ENCODE peak calls at places on chromosomes 7 and 10, in seven cellular contexts. One of them, this sample, is unnamed.

GRCh38 chr10:78552261-78552811 is 516.4 kb upstream of the ZMIZ1 start:
- DNase-seq in T-helper 2 cell: no peak
- DNase-seq in fibroblast of villous mesenchyme: no peak
- DNase-seq in NCI-H1092 treated with DMSO at 0.1 percent for 48 hours: no peak
- DNase-seq in germinal center: no peak
- DNase-seq in A549: no peak
- DNase-seq in retina: no peak
- DNase-seq in this sample: no peak

GRCh38 chr10:34696423-34696822 is 118.7 kb downstream of the PARD3 start:
- DNase-seq in retina: no peak
- DNase-seq in A549: peak
- DNase-seq in T-helper 2 cell: no peak
- DNase-seq in fibroblast of villous mesenchyme: peak
- DNase-seq in NCI-H1092 treated with DMSO at 0.1 percent for 48 hours: no peak
- DNase-seq in germinal center: no peak
- DNase-seq in this sample: no peak

GRCh38 chr7:157568785-157569584 is 232.2 kb downstream of the DNAJB6 start:
- DNase-seq in T-helper 2 cell: peak
- DNase-seq in A549: no peak
- DNase-seq in retina: peak
- DNase-seq in fibroblast of villous mesenchyme: peak
- DNase-seq in NCI-H1092 treated with DMSO at 0.1 percent for 48 hours: peak
- DNase-seq in germinal center: peak
- DNase-seq in this sample: peak

GRCh38 chr7:159008417-159008816 is 136.2 kb downstream of the VIPR2 start:
- DNase-seq in T-helper 2 cell: no peak
- DNase-seq in fibroblast of villous mesenchyme: no peak
- DNase-seq in germinal center: no peak
- DNase-seq in retina: no peak
- DNase-seq in A549: no peak
- DNase-seq in NCI-H1092 treated with DMSO at 0.1 percent for 48 hours: no peak
- DNase-seq in this sample: no peak

GRCh38 chr7:139991267-139991666 is 71.5 kb downstream of the PARP12 start:
- DNase-seq in fibroblast of villous mesenchyme: no peak
- DNase-seq in T-helper 2 cell: no peak
- DNase-seq in A549: no peak
- DNase-seq in retina: no peak
- DNase-seq in NCI-H1092 treated with DMSO at 0.1 percent for 48 hours: no peak
- DNase-seq in germinal center: no peak
- DNase-seq in this sample: no peak

GRCh38 chr10:22320591-22321155 is at the start of gene BMI1:
- DNase-seq in germinal center: peak
- DNase-seq in A549: peak
- DNase-seq in NCI-H1092 treated with DMSO at 0.1 percent for 48 hours: peak
- DNase-seq in retina: peak
- DNase-seq in T-helper 2 cell: peak
- DNase-seq in fibroblast of villous mesenchyme: peak
- DNase-seq in this sample: peak

GRCh38 chr7:5396999-5397656 is 26.5 kb downstream of the TNRC18 start:
- DNase-seq in retina: no peak
- DNase-seq in A549: peak
- DNase-seq in germinal center: peak
- DNase-seq in T-helper 2 cell: peak
- DNase-seq in fibroblast of villous mesenchyme: peak
- DNase-seq in NCI-H1092 treated with DMSO at 0.1 percent for 48 hours: no peak
- DNase-seq in this sample: no peak

GRCh38 chr7:31663072-31663471 is 23.9 kb upstream of the PPP1R17 start:
- DNase-seq in A549: peak
- DNase-seq in germinal center: no peak
- DNase-seq in fibroblast of villous mesenchyme: no peak
- DNase-seq in T-helper 2 cell: no peak
- DNase-seq in NCI-H1092 treated with DMSO at 0.1 percent for 48 hours: no peak
- DNase-seq in retina: no peak
- DNase-seq in this sample: peak

GRCh38 chr7:144997516-144997915 is 161.7 kb upstream of the TPK1 start:
- DNase-seq in fibroblast of villous mesenchyme: no peak
- DNase-seq in retina: no peak
- DNase-seq in A549: no peak
- DNase-seq in T-helper 2 cell: no peak
- DNase-seq in germinal center: no peak
- DNase-seq in NCI-H1092 treated with DMSO at 0.1 percent for 48 hours: no peak
- DNase-seq in this sample: no peak

GRCh38 chr7:23930312-23930711 is 220.3 kb downstream of the STK31 start:
- DNase-seq in germinal center: no peak
- DNase-seq in retina: no peak
- DNase-seq in fibroblast of villous mesenchyme: no peak
- DNase-seq in T-helper 2 cell: no peak
- DNase-seq in A549: no peak
- DNase-seq in NCI-H1092 treated with DMSO at 0.1 percent for 48 hours: no peak
- DNase-seq in this sample: no peak

GRCh38 chr7:133650067-133650466 is 397.2 kb downstream of the EXOC4 start:
- DNase-seq in retina: no peak
- DNase-seq in germinal center: no peak
- DNase-seq in fibroblast of villous mesenchyme: peak
- DNase-seq in T-helper 2 cell: no peak
- DNase-seq in NCI-H1092 treated with DMSO at 0.1 percent for 48 hours: no peak
- DNase-seq in A549: no peak
- DNase-seq in this sample: no peak

GRCh38 chr7:129122751-129123516 is 21.6 kb upstream of the TSPAN33 start:
- DNase-seq in NCI-H1092 treated with DMSO at 0.1 percent for 48 hours: no peak
- DNase-seq in T-helper 2 cell: no peak
- DNase-seq in A549: no peak
- DNase-seq in fibroblast of villous mesenchyme: no peak
- DNase-seq in retina: no peak
- DNase-seq in germinal center: no peak
- DNase-seq in this sample: no peak

GRCh38 chr10:57593983-57594573 is 673.6 kb downstream of the IPMK start:
- DNase-seq in fibroblast of villous mesenchyme: no peak
- DNase-seq in NCI-H1092 treated with DMSO at 0.1 percent for 48 hours: no peak
- DNase-seq in A549: no peak
- DNase-seq in germinal center: no peak
- DNase-seq in retina: no peak
- DNase-seq in T-helper 2 cell: no peak
- DNase-seq in this sample: no peak

GRCh38 chr7:40717242-40717641 is 582.4 kb downstream of the SUGCT start:
- DNase-seq in fibroblast of villous mesenchyme: peak
- DNase-seq in NCI-H1092 treated with DMSO at 0.1 percent for 48 hours: no peak
- DNase-seq in T-helper 2 cell: no peak
- DNase-seq in retina: peak
- DNase-seq in germinal center: no peak
- DNase-seq in A549: peak
- DNase-seq in this sample: peak

GRCh38 chr7:140196361-140197217 is 19.8 kb upstream of the KDM7A start:
- DNase-seq in NCI-H1092 treated with DMSO at 0.1 percent for 48 hours: no peak
- DNase-seq in retina: no peak
- DNase-seq in germinal center: no peak
- DNase-seq in fibroblast of villous mesenchyme: peak
- DNase-seq in A549: no peak
- DNase-seq in T-helper 2 cell: no peak
- DNase-seq in this sample: no peak

GRCh38 chr7:95011156-95011928 is 103.9 kb downstream of the PPP1R9A start:
- DNase-seq in A549: peak
- DNase-seq in T-helper 2 cell: no peak
- DNase-seq in germinal center: no peak
- DNase-seq in retina: no peak
- DNase-seq in NCI-H1092 treated with DMSO at 0.1 percent for 48 hours: no peak
- DNase-seq in fibroblast of villous mesenchyme: no peak
- DNase-seq in this sample: no peak

GRCh38 chr7:75740846-75741497 is 2.2 kb upstream of the HIP1 start:
- DNase-seq in retina: no peak
- DNase-seq in A549: peak
- DNase-seq in fibroblast of villous mesenchyme: no peak
- DNase-seq in T-helper 2 cell: no peak
- DNase-seq in germinal center: peak
- DNase-seq in NCI-H1092 treated with DMSO at 0.1 percent for 48 hours: no peak
- DNase-seq in this sample: peak

GRCh38 chr10:3714957-3715356 is 70.1 kb downstream of the KLF6 start:
- DNase-seq in NCI-H1092 treated with DMSO at 0.1 percent for 48 hours: no peak
- DNase-seq in germinal center: no peak
- DNase-seq in fibroblast of villous mesenchyme: no peak
- DNase-seq in T-helper 2 cell: no peak
- DNase-seq in A549: no peak
- DNase-seq in retina: no peak
- DNase-seq in this sample: no peak

GRCh38 chr7:157603716-157604115 is 266.9 kb downstream of the DNAJB6 start:
- DNase-seq in T-helper 2 cell: no peak
- DNase-seq in fibroblast of villous mesenchyme: no peak
- DNase-seq in NCI-H1092 treated with DMSO at 0.1 percent for 48 hours: no peak
- DNase-seq in germinal center: no peak
- DNase-seq in A549: no peak
- DNase-seq in retina: no peak
- DNase-seq in this sample: no peak

GRCh38 chr7:15836041-15836440 is 149.6 kb upstream of the MEOX2 start:
- DNase-seq in fibroblast of villous mesenchyme: no peak
- DNase-seq in retina: no peak
- DNase-seq in T-helper 2 cell: no peak
- DNase-seq in NCI-H1092 treated with DMSO at 0.1 percent for 48 hours: no peak
- DNase-seq in germinal center: no peak
- DNase-seq in A549: no peak
- DNase-seq in this sample: no peak

GRCh38 chr7:25029075-25029474 is 49.1 kb upstream of the OSBPL3 start:
- DNase-seq in retina: peak
- DNase-seq in T-helper 2 cell: no peak
- DNase-seq in fibroblast of villous mesenchyme: no peak
- DNase-seq in A549: no peak
- DNase-seq in NCI-H1092 treated with DMSO at 0.1 percent for 48 hours: no peak
- DNase-seq in germinal center: no peak
- DNase-seq in this sample: no peak

GRCh38 chr7:27172388-27172774 is 1.7 kb downstream of the HOXA10 start:
- DNase-seq in A549: no peak
- DNase-seq in germinal center: no peak
- DNase-seq in retina: no peak
- DNase-seq in fibroblast of villous mesenchyme: peak
- DNase-seq in NCI-H1092 treated with DMSO at 0.1 percent for 48 hours: no peak
- DNase-seq in T-helper 2 cell: no peak
- DNase-seq in this sample: no peak

GRCh38 chr7:12458520-12459131 is 55.0 kb upstream of the VWDE start:
- DNase-seq in fibroblast of villous mesenchyme: peak
- DNase-seq in A549: peak
- DNase-seq in germinal center: peak
- DNase-seq in retina: peak
- DNase-seq in T-helper 2 cell: no peak
- DNase-seq in NCI-H1092 treated with DMSO at 0.1 percent for 48 hours: peak
- DNase-seq in this sample: peak

GRCh38 chr7:130758429-130759056 is 24.5 kb upstream of the KLF14 start:
- DNase-seq in NCI-H1092 treated with DMSO at 0.1 percent for 48 hours: peak
- DNase-seq in A549: peak
- DNase-seq in T-helper 2 cell: no peak
- DNase-seq in germinal center: peak
- DNase-seq in retina: no peak
- DNase-seq in fibroblast of villous mesenchyme: peak
- DNase-seq in this sample: peak

GRCh38 chr10:99013885-99014284 is 221.8 kb downstream of the HPSE2 start:
- DNase-seq in A549: no peak
- DNase-seq in T-helper 2 cell: no peak
- DNase-seq in germinal center: no peak
- DNase-seq in NCI-H1092 treated with DMSO at 0.1 percent for 48 hours: no peak
- DNase-seq in retina: no peak
- DNase-seq in fibroblast of villous mesenchyme: no peak
- DNase-seq in this sample: no peak

GRCh38 chr10:112687647-112688046 is 240.6 kb downstream of the VTI1A start:
- DNase-seq in NCI-H1092 treated with DMSO at 0.1 percent for 48 hours: no peak
- DNase-seq in germinal center: no peak
- DNase-seq in retina: no peak
- DNase-seq in fibroblast of villous mesenchyme: peak
- DNase-seq in A549: peak
- DNase-seq in T-helper 2 cell: no peak
- DNase-seq in this sample: no peak

GRCh38 chr7:99562832-99563231 is 4.4 kb downstream of the ZNF655 start:
- DNase-seq in T-helper 2 cell: no peak
- DNase-seq in NCI-H1092 treated with DMSO at 0.1 percent for 48 hours: no peak
- DNase-seq in fibroblast of villous mesenchyme: peak
- DNase-seq in A549: peak
- DNase-seq in retina: no peak
- DNase-seq in germinal center: no peak
- DNase-seq in this sample: no peak

GRCh38 chr10:50582766-50583762 is 40.7 kb downstream of the SGMS1 start:
- DNase-seq in T-helper 2 cell: no peak
- DNase-seq in NCI-H1092 treated with DMSO at 0.1 percent for 48 hours: no peak
- DNase-seq in retina: no peak
- DNase-seq in fibroblast of villous mesenchyme: no peak
- DNase-seq in germinal center: no peak
- DNase-seq in A549: peak
- DNase-seq in this sample: no peak

GRCh38 chr7:2583798-2584580 is 25.2 kb downstream of the IQCE start:
- DNase-seq in T-helper 2 cell: no peak
- DNase-seq in retina: no peak
- DNase-seq in NCI-H1092 treated with DMSO at 0.1 percent for 48 hours: no peak
- DNase-seq in fibroblast of villous mesenchyme: no peak
- DNase-seq in germinal center: no peak
- DNase-seq in A549: no peak
- DNase-seq in this sample: no peak

GRCh38 chr7:150417863-150418262 is 32.6 kb upstream of the GIMAP8 start:
- DNase-seq in fibroblast of villous mesenchyme: no peak
- DNase-seq in germinal center: no peak
- DNase-seq in A549: no peak
- DNase-seq in NCI-H1092 treated with DMSO at 0.1 percent for 48 hours: no peak
- DNase-seq in T-helper 2 cell: no peak
- DNase-seq in retina: no peak
- DNase-seq in this sample: no peak

GRCh38 chr10:92180326-92180881 is 110.5 kb downstream of the CPEB3 start:
- DNase-seq in NCI-H1092 treated with DMSO at 0.1 percent for 48 hours: no peak
- DNase-seq in T-helper 2 cell: no peak
- DNase-seq in retina: no peak
- DNase-seq in fibroblast of villous mesenchyme: no peak
- DNase-seq in A549: no peak
- DNase-seq in germinal center: no peak
- DNase-seq in this sample: no peak

GRCh38 chr7:128172151-128172550 is 68.9 kb upstream of the LEP start:
- DNase-seq in NCI-H1092 treated with DMSO at 0.1 percent for 48 hours: peak
- DNase-seq in T-helper 2 cell: no peak
- DNase-seq in retina: no peak
- DNase-seq in A549: no peak
- DNase-seq in fibroblast of villous mesenchyme: no peak
- DNase-seq in germinal center: no peak
- DNase-seq in this sample: no peak

GRCh38 chr10:124308351-124308645 is 110.4 kb downstream of the OAT start:
- DNase-seq in retina: no peak
- DNase-seq in T-helper 2 cell: no peak
- DNase-seq in fibroblast of villous mesenchyme: no peak
- DNase-seq in NCI-H1092 treated with DMSO at 0.1 percent for 48 hours: no peak
- DNase-seq in germinal center: no peak
- DNase-seq in A549: no peak
- DNase-seq in this sample: no peak

GRCh38 chr7:111958889-111959288 is 247.3 kb downstream of the DOCK4 start:
- DNase-seq in A549: no peak
- DNase-seq in retina: peak
- DNase-seq in T-helper 2 cell: no peak
- DNase-seq in NCI-H1092 treated with DMSO at 0.1 percent for 48 hours: peak
- DNase-seq in fibroblast of villous mesenchyme: no peak
- DNase-seq in germinal center: no peak
- DNase-seq in this sample: no peak

GRCh38 chr10:31549936-31550335 is 230.9 kb downstream of the ZEB1 start:
- DNase-seq in retina: no peak
- DNase-seq in T-helper 2 cell: no peak
- DNase-seq in germinal center: no peak
- DNase-seq in A549: no peak
- DNase-seq in NCI-H1092 treated with DMSO at 0.1 percent for 48 hours: no peak
- DNase-seq in fibroblast of villous mesenchyme: peak
- DNase-seq in this sample: no peak

This sample was measured in neural progenitor cell.